ENCODE peak calls at places on chromosome 7, in nine cellular contexts. One of them, this sample, is unnamed.

GRCh38 chr7:71868797-71869196 is 543.3 kb downstream of the CALN1 start:
- DNase-seq in body of pancreas: no peak
- DNase-seq in GM19239: no peak
- DNase-seq in neuronal stem cell: no peak
- DNase-seq in NCI-H2081: no peak
- DNase-seq in astrocyte of the spinal cord: peak; percentile 86
- DNase-seq in sciatic nerve: no peak
- DNase-seq in choroid plexus epithelial cell: peak; percentile 1
- DNase-seq in NCI-H1092 treated with DMSO at 0.1 percent for 48 hours: no peak
- DNase-seq in this sample: no peak

GRCh38 chr7:43808410-43808809 is 49.9 kb downstream of the BLVRA start:
- DNase-seq in NCI-H2081: no peak
- DNase-seq in astrocyte of the spinal cord: no peak
- DNase-seq in GM19239: no peak
- DNase-seq in NCI-H1092 treated with DMSO at 0.1 percent for 48 hours: no peak
- DNase-seq in choroid plexus epithelial cell: no peak
- DNase-seq in neuronal stem cell: no peak
- DNase-seq in sciatic nerve: no peak
- DNase-seq in body of pancreas: no peak
- DNase-seq in this sample: peak; percentile 63

GRCh38 chr7:8261711-8262695 is at the start of gene ICA1:
- DNase-seq in GM19239: peak; percentile 20
- DNase-seq in NCI-H1092 treated with DMSO at 0.1 percent for 48 hours: peak; percentile 81
- DNase-seq in choroid plexus epithelial cell: peak; percentile 12
- DNase-seq in sciatic nerve: peak; percentile 69
- DNase-seq in astrocyte of the spinal cord: peak; percentile 36
- DNase-seq in neuronal stem cell: peak; percentile 66
- DNase-seq in NCI-H2081: peak; percentile 97
- DNase-seq in body of pancreas: peak; percentile 83
- DNase-seq in this sample: no peak

GRCh38 chr7:12889391-12889790 is 202.0 kb downstream of the ARL4A start:
- DNase-seq in choroid plexus epithelial cell: peak; percentile 55
- DNase-seq in GM19239: no peak
- DNase-seq in NCI-H2081: no peak
- DNase-seq in sciatic nerve: no peak
- DNase-seq in body of pancreas: no peak
- DNase-seq in NCI-H1092 treated with DMSO at 0.1 percent for 48 hours: no peak
- DNase-seq in astrocyte of the spinal cord: peak; percentile 35
- DNase-seq in neuronal stem cell: no peak
- DNase-seq in this sample: no peak

GRCh38 chr7:84631913-84632312 is 437.3 kb upstream of the SEMA3A start:
- DNase-seq in NCI-H2081: no peak
- DNase-seq in body of pancreas: no peak
- DNase-seq in choroid plexus epithelial cell: no peak
- DNase-seq in GM19239: no peak
- DNase-seq in neuronal stem cell: no peak
- DNase-seq in sciatic nerve: no peak
- DNase-seq in astrocyte of the spinal cord: no peak
- DNase-seq in NCI-H1092 treated with DMSO at 0.1 percent for 48 hours: no peak
- DNase-seq in this sample: no peak

GRCh38 chr7:38727184-38727940 is 96.2 kb upstream of the AMPH start:
- DNase-seq in neuronal stem cell: no peak
- DNase-seq in astrocyte of the spinal cord: no peak
- DNase-seq in NCI-H2081: no peak
- DNase-seq in GM19239: no peak
- DNase-seq in choroid plexus epithelial cell: no peak
- DNase-seq in NCI-H1092 treated with DMSO at 0.1 percent for 48 hours: no peak
- DNase-seq in body of pancreas: no peak
- DNase-seq in sciatic nerve: no peak
- DNase-seq in this sample: no peak

GRCh38 chr7:17646181-17646956 is 293.9 kb downstream of the SNX13 start:
- DNase-seq in astrocyte of the spinal cord: peak; percentile 75
- DNase-seq in NCI-H2081: no peak
- DNase-seq in choroid plexus epithelial cell: peak; percentile 81
- DNase-seq in neuronal stem cell: no peak
- DNase-seq in body of pancreas: no peak
- DNase-seq in NCI-H1092 treated with DMSO at 0.1 percent for 48 hours: peak; percentile 15
- DNase-seq in sciatic nerve: no peak
- DNase-seq in GM19239: no peak
- DNase-seq in this sample: no peak

GRCh38 chr7:65477326-65477725 is 103.7 kb downstream of the ZNF92 start:
- DNase-seq in astrocyte of the spinal cord: no peak
- DNase-seq in GM19239: no peak
- DNase-seq in NCI-H1092 treated with DMSO at 0.1 percent for 48 hours: peak; percentile 29
- DNase-seq in NCI-H2081: peak; percentile 70
- DNase-seq in choroid plexus epithelial cell: peak; percentile 41
- DNase-seq in neuronal stem cell: no peak
- DNase-seq in body of pancreas: peak; percentile 50
- DNase-seq in sciatic nerve: no peak
- DNase-seq in this sample: no peak

GRCh38 chr7:78605131-78605530 is 806.6 kb downstream of the PHTF2 start:
- DNase-seq in NCI-H1092 treated with DMSO at 0.1 percent for 48 hours: no peak
- DNase-seq in NCI-H2081: no peak
- DNase-seq in choroid plexus epithelial cell: no peak
- DNase-seq in astrocyte of the spinal cord: no peak
- DNase-seq in GM19239: no peak
- DNase-seq in body of pancreas: no peak
- DNase-seq in sciatic nerve: no peak
- DNase-seq in neuronal stem cell: no peak
- DNase-seq in this sample: no peak

GRCh38 chr7:27245798-27246691 is 3.4 kb downstream of the EVX1 start:
- DNase-seq in choroid plexus epithelial cell: no peak
- DNase-seq in neuronal stem cell: no peak
- DNase-seq in body of pancreas: no peak
- DNase-seq in NCI-H1092 treated with DMSO at 0.1 percent for 48 hours: peak; percentile 32
- DNase-seq in NCI-H2081: peak; percentile 20
- DNase-seq in astrocyte of the spinal cord: no peak
- DNase-seq in GM19239: no peak
- DNase-seq in sciatic nerve: peak; percentile 56
- DNase-seq in this sample: no peak

GRCh38 chr7:72183835-72184234 is 228.3 kb downstream of the CALN1 start:
- DNase-seq in GM19239: no peak
- DNase-seq in sciatic nerve: no peak
- DNase-seq in choroid plexus epithelial cell: no peak
- DNase-seq in NCI-H2081: no peak
- DNase-seq in body of pancreas: no peak
- DNase-seq in NCI-H1092 treated with DMSO at 0.1 percent for 48 hours: no peak
- DNase-seq in neuronal stem cell: no peak
- DNase-seq in astrocyte of the spinal cord: no peak
- DNase-seq in this sample: no peak

GRCh38 chr7:38773430-38773829 is 135.6 kb downstream of the VPS41 start:
- DNase-seq in choroid plexus epithelial cell: no peak
- DNase-seq in sciatic nerve: no peak
- DNase-seq in GM19239: no peak
- DNase-seq in NCI-H1092 treated with DMSO at 0.1 percent for 48 hours: no peak
- DNase-seq in astrocyte of the spinal cord: no peak
- DNase-seq in neuronal stem cell: no peak
- DNase-seq in NCI-H2081: no peak
- DNase-seq in body of pancreas: no peak
- DNase-seq in this sample: no peak

GRCh38 chr7:96658011-96658391 is 51.6 kb downstream of the SEM1 start:
- DNase-seq in NCI-H2081: peak; percentile 65
- DNase-seq in choroid plexus epithelial cell: no peak
- DNase-seq in body of pancreas: no peak
- DNase-seq in NCI-H1092 treated with DMSO at 0.1 percent for 48 hours: no peak
- DNase-seq in sciatic nerve: no peak
- DNase-seq in GM19239: no peak
- DNase-seq in neuronal stem cell: no peak
- DNase-seq in astrocyte of the spinal cord: no peak
- DNase-seq in this sample: no peak

GRCh38 chr7:3548815-3549214 is 247.8 kb downstream of the SDK1 start:
- DNase-seq in astrocyte of the spinal cord: no peak
- DNase-seq in choroid plexus epithelial cell: peak; percentile 20
- DNase-seq in GM19239: no peak
- DNase-seq in body of pancreas: no peak
- DNase-seq in NCI-H1092 treated with DMSO at 0.1 percent for 48 hours: no peak
- DNase-seq in sciatic nerve: no peak
- DNase-seq in NCI-H2081: no peak
- DNase-seq in neuronal stem cell: no peak
- DNase-seq in this sample: no peak

GRCh38 chr7:70132802-70133201 is 534.5 kb downstream of the AUTS2 start:
- DNase-seq in NCI-H1092 treated with DMSO at 0.1 percent for 48 hours: no peak
- DNase-seq in astrocyte of the spinal cord: no peak
- DNase-seq in NCI-H2081: peak; percentile 33
- DNase-seq in sciatic nerve: no peak
- DNase-seq in body of pancreas: no peak
- DNase-seq in GM19239: no peak
- DNase-seq in neuronal stem cell: no peak
- DNase-seq in choroid plexus epithelial cell: no peak
- DNase-seq in this sample: no peak

This sample was measured in immature natural killer cell.